ENCODE peak calls at places on chromosome 13, in seven cellular contexts. S is GM12865; C is left colon; F is activated B cell treated with CpG ODN at 0.5 μM for 24 hours; O is stimulated activated CD8-positive, alpha-beta memory T cell treated with anti-CD3 and anti-CD28 coated beads, Interleukin-15, amount 100 ng/mL, for 4 hours; T is C1 segment of cervical spinal cord; I is Daoy. K is an unnamed sample.

GRCh38 chr13:40341501-40341900 is 324.9 kb downstream of the FOXO1 start:
- DNase-seq in I (no peak), S (no peak), O (no peak), F (no peak), T (no peak), C (no peak), K (no peak)

GRCh38 chr13:33446821-33447481 is 161.4 kb upstream of the STARD13 start:
- DNase-seq in F (no peak), T (no peak), I (no peak), C (no peak), S (no peak), O (no peak), K (no peak)

GRCh38 chr13:98094678-98095266 is 48.1 kb upstream of the FARP1 start:
- DNase-seq in O (no peak), S (no peak), F (no peak), I (no peak), C (no peak), T (no peak), K (no peak)

GRCh38 chr13:114004416-114005205 is 30.7 kb upstream of the C13orf46 start:
- DNase-seq in O (no peak), S (no peak), T (no peak), I (peak; percentile 51), C (peak; percentile 14), F (peak; percentile 9), K (no peak)

GRCh38 chr13:112616586-112617381 is 28.8 kb upstream of the TUBGCP3 start:
- DNase-seq in O (no peak), F (no peak), T (no peak), C (no peak), I (peak; percentile 37), S (peak; percentile 55), K (no peak)

GRCh38 chr13:24050292-24050711 is 110.2 kb upstream of the SPATA13 start:
- DNase-seq in F (no peak), T (peak; percentile 39), O (no peak), I (peak; percentile 54), S (no peak), C (no peak), K (no peak)

GRCh38 chr13:40204246-40204645 is 462.2 kb downstream of the FOXO1 start:
- DNase-seq in I (no peak), T (no peak), O (no peak), S (peak; percentile 24), F (no peak), C (no peak), K (no peak)

GRCh38 chr13:28283600-28283999 is 145.3 kb downstream of the PAN3 start:
- DNase-seq in S (no peak), T (no peak), C (no peak), F (no peak), O (no peak), I (no peak), K (no peak)

GRCh38 chr13:111533900-111534645 is 213.6 kb downstream of the TEX29 start:
- DNase-seq in I (no peak), O (no peak), S (no peak), C (no peak), T (no peak), F (no peak), K (no peak)

GRCh38 chr13:41457589-41458186 is 338 bp downstream of the RGCC start:
- DNase-seq in S (peak; percentile 29), I (peak; percentile 11), C (no peak), T (no peak), F (peak; percentile 26), O (no peak), K (no peak)

GRCh38 chr13:90793261-90793785 is 554.2 kb upstream of the MIR17HG start:
- DNase-seq in O (no peak), C (no peak), S (no peak), T (no peak), F (no peak), I (no peak), K (no peak)

GRCh38 chr13:102914629-102914935 is 68.8 kb downstream of the ERCC5 start:
- DNase-seq in I (no peak), F (no peak), C (no peak), S (no peak), O (no peak), T (no peak), K (no peak)

K was measured in pancreas.